ENCODE peak calls at places on chromosomes 4 and X, in eight cellular contexts. G is vagina; Y is NCI-H82; U is KG1; S is CD4-positive, CD25-positive, alpha-beta regulatory T cell; N is mesendoderm; O is G401; D is activated CD4-positive, alpha-beta T cell treated with anti-CD3 and anti-CD28 coated beads, Interleukin-2, amount 50 U/mL, for 24 hours. M is an unnamed sample.

GRCh38 chr4:88803600-88804096 is 106.0 kb upstream of the NAP1L5 start:
- DNase-seq in G (no peak), D (no peak), Y (no peak), U (no peak), O (no peak), S (no peak), N (no peak), M (no peak)

GRCh38 chrX:129097668-129098067 is 425.6 kb downstream of the SMARCA1 start:
- DNase-seq in D (no peak), U (no peak), O (no peak), Y (no peak), G (no peak), S (no peak), N (no peak), M (no peak)

GRCh38 chrX:124208675-124209074 is 123.8 kb upstream of the TEX13D start:
- DNase-seq in Y (peak; percentile 71), D (no peak), U (peak; percentile 3), S (no peak), G (no peak), O (no peak), N (no peak), M (no peak)

GRCh38 chrX:133698298-133698697 is 283.0 kb upstream of the GPC4 start:
- DNase-seq in U (no peak), G (no peak), D (no peak), O (no peak), Y (no peak), N (peak; percentile 16), S (no peak), M (no peak)

GRCh38 chr4:7044415-7044930 is 1.3 kb downstream of the TADA2B start:
- DNase-seq in U (no peak), N (no peak), S (no peak), O (peak; percentile 44), Y (peak; percentile 20), D (no peak), G (no peak), M (no peak)

GRCh38 chr4:177281544-177281943 is 28.1 kb upstream of the NEIL3 start:
- DNase-seq in N (no peak), O (no peak), U (no peak), G (no peak), D (no peak), S (no peak), Y (no peak), M (no peak)

GRCh38 chrX:97524997-97525396 is 641.3 kb downstream of the RPA4 start:
- DNase-seq in G (no peak), Y (no peak), N (peak; percentile 86), D (no peak), S (no peak), U (no peak), O (no peak), M (no peak)

GRCh38 chr4:126977306-126977705 is 655.5 kb upstream of the INTU start:
- DNase-seq in N (peak; percentile 53), U (no peak), Y (no peak), S (no peak), D (no peak), O (no peak), G (no peak), M (no peak)

GRCh38 chrX:98067611-98068010 is 1183.9 kb downstream of the RPA4 start:
- DNase-seq in D (no peak), G (no peak), Y (no peak), U (no peak), N (peak; percentile 38), S (no peak), O (no peak), M (no peak)

GRCh38 chrX:139304471-139304870 is 226.1 kb upstream of the F9 start:
- DNase-seq in Y (no peak), O (no peak), S (no peak), U (no peak), D (no peak), N (no peak), G (no peak), M (no peak)

GRCh38 chr4:11739992-11740391 is 311.3 kb upstream of the HS3ST1 start:
- DNase-seq in U (no peak), O (no peak), D (no peak), S (no peak), N (no peak), G (no peak), Y (no peak), M (no peak)

GRCh38 chr4:141768954-141769353 is 132.6 kb downstream of the IL15 start:
- DNase-seq in G (no peak), O (no peak), S (no peak), U (no peak), N (no peak), D (no peak), Y (peak; percentile 48), M (no peak)

GRCh38 chr4:4269856-4270255 is 20.1 kb downstream of the LYAR start:
- DNase-seq in Y (no peak), S (peak; percentile 13), D (no peak), G (no peak), U (no peak), O (no peak), N (no peak), M (peak; percentile 28)

GRCh38 chr4:173990879-173991231 is 292.6 kb downstream of the FBXO8 start:
- DNase-seq in D (no peak), S (no peak), G (no peak), U (no peak), N (peak; percentile 79), O (no peak), Y (peak; percentile 13), M (no peak)

GRCh38 chr4:52957220-52957686 is 95.1 kb downstream of the RASL11B start:
- DNase-seq in Y (peak; percentile 73), D (no peak), N (no peak), G (no peak), O (no peak), S (no peak), U (no peak), M (no peak)

GRCh38 chr4:566508-567295 is 9.4 kb downstream of the TMEM271 start:
- DNase-seq in O (no peak), G (no peak), D (no peak), Y (peak; percentile 8), U (no peak), N (no peak), S (no peak), M (no peak)

GRCh38 chr4:184415071-184415470 is 59.3 kb downstream of the IRF2 start:
- DNase-seq in D (no peak), N (no peak), G (no peak), O (no peak), U (no peak), Y (no peak), S (no peak), M (no peak)

GRCh38 chrX:104435249-104435648 is 130.8 kb upstream of the IL1RAPL2 start:
- DNase-seq in D (no peak), Y (peak; percentile 4), S (no peak), N (no peak), U (no peak), G (no peak), O (no peak), M (no peak)